ENCODE peak calls at places on chromosomes 12 and 14, in four cellular contexts. One of them, this sample, is unnamed.

GRCh38 chr12:93292731-93293566 is 84.8 kb upstream of the NUDT4 start:
- DNase-seq in activated T-helper 1 cell treated with anti-CD3 and anti-CD28 coated beads, Interleukin-2, amount 50 U/mL, for 16 hours: no peak
- DNase-seq in left ventricle myocardium inferior: no peak
- DNase-seq in EH: peak; percentile 22
- DNase-seq in this sample: no peak

GRCh38 chr14:64764641-64765520 is 60.7 kb downstream of the PLEKHG3 start:
- DNase-seq in activated T-helper 1 cell treated with anti-CD3 and anti-CD28 coated beads, Interleukin-2, amount 50 U/mL, for 16 hours: peak; percentile 40
- DNase-seq in left ventricle myocardium inferior: peak; percentile 69
- DNase-seq in EH: peak; percentile 80
- DNase-seq in this sample: peak; percentile 6

GRCh38 chr12:56877195-56878009 is 56.8 kb downstream of the SDR9C7 start:
- DNase-seq in activated T-helper 1 cell treated with anti-CD3 and anti-CD28 coated beads, Interleukin-2, amount 50 U/mL, for 16 hours: no peak
- DNase-seq in left ventricle myocardium inferior: no peak
- DNase-seq in EH: no peak
- DNase-seq in this sample: no peak

GRCh38 chr14:77000340-77001235 is 27.9 kb downstream of the IRF2BPL start:
- DNase-seq in activated T-helper 1 cell treated with anti-CD3 and anti-CD28 coated beads, Interleukin-2, amount 50 U/mL, for 16 hours: no peak
- DNase-seq in left ventricle myocardium inferior: peak; percentile 32
- DNase-seq in EH: peak; percentile 76
- DNase-seq in this sample: no peak

GRCh38 chr14:74488788-74489397 is 4.2 kb downstream of the NPC2 start:
- DNase-seq in activated T-helper 1 cell treated with anti-CD3 and anti-CD28 coated beads, Interleukin-2, amount 50 U/mL, for 16 hours: no peak
- DNase-seq in left ventricle myocardium inferior: no peak
- DNase-seq in EH: peak; percentile 69
- DNase-seq in this sample: no peak

GRCh38 chr14:21385170-21385904 is 1.5 kb upstream of the SUPT16H start:
- DNase-seq in activated T-helper 1 cell treated with anti-CD3 and anti-CD28 coated beads, Interleukin-2, amount 50 U/mL, for 16 hours: no peak
- DNase-seq in left ventricle myocardium inferior: no peak
- DNase-seq in EH: no peak
- DNase-seq in this sample: no peak

GRCh38 chr12:121296618-121297476 is at the start of gene CAMKK2:
- DNase-seq in activated T-helper 1 cell treated with anti-CD3 and anti-CD28 coated beads, Interleukin-2, amount 50 U/mL, for 16 hours: peak; percentile 69
- DNase-seq in left ventricle myocardium inferior: peak; percentile 89
- DNase-seq in EH: peak; percentile 85
- DNase-seq in this sample: peak; percentile 68

GRCh38 chr14:65263161-65263788 is 149.3 kb upstream of the FUT8 start:
- DNase-seq in activated T-helper 1 cell treated with anti-CD3 and anti-CD28 coated beads, Interleukin-2, amount 50 U/mL, for 16 hours: no peak
- DNase-seq in left ventricle myocardium inferior: no peak
- DNase-seq in EH: no peak
- DNase-seq in this sample: no peak

GRCh38 chr12:132477009-132477702 is 12.8 kb upstream of the FBRSL1 start:
- DNase-seq in activated T-helper 1 cell treated with anti-CD3 and anti-CD28 coated beads, Interleukin-2, amount 50 U/mL, for 16 hours: no peak
- DNase-seq in left ventricle myocardium inferior: no peak
- DNase-seq in EH: no peak
- DNase-seq in this sample: no peak

GRCh38 chr12:56082382-56082781 is 2.4 kb downstream of the ERBB3 start:
- DNase-seq in activated T-helper 1 cell treated with anti-CD3 and anti-CD28 coated beads, Interleukin-2, amount 50 U/mL, for 16 hours: no peak
- DNase-seq in left ventricle myocardium inferior: no peak
- DNase-seq in EH: no peak
- DNase-seq in this sample: no peak

GRCh38 chr12:99978152-99978551 is 6.6 kb downstream of the ANKS1B start:
- DNase-seq in activated T-helper 1 cell treated with anti-CD3 and anti-CD28 coated beads, Interleukin-2, amount 50 U/mL, for 16 hours: no peak
- DNase-seq in left ventricle myocardium inferior: no peak
- DNase-seq in EH: no peak
- DNase-seq in this sample: no peak

GRCh38 chr12:46214668-46215429 is 54.0 kb downstream of the SLC38A1 start:
- DNase-seq in activated T-helper 1 cell treated with anti-CD3 and anti-CD28 coated beads, Interleukin-2, amount 50 U/mL, for 16 hours: peak; percentile 55
- DNase-seq in left ventricle myocardium inferior: no peak
- DNase-seq in EH: peak; percentile 21
- DNase-seq in this sample: peak; percentile 54

GRCh38 chr12:27592548-27592947 is 68.5 kb downstream of the PPFIBP1 start:
- DNase-seq in activated T-helper 1 cell treated with anti-CD3 and anti-CD28 coated beads, Interleukin-2, amount 50 U/mL, for 16 hours: no peak
- DNase-seq in left ventricle myocardium inferior: peak; percentile 28
- DNase-seq in EH: peak; percentile 72
- DNase-seq in this sample: no peak

GRCh38 chr12:51192284-51192671 is 19.3 kb upstream of the TFCP2 start:
- DNase-seq in activated T-helper 1 cell treated with anti-CD3 and anti-CD28 coated beads, Interleukin-2, amount 50 U/mL, for 16 hours: no peak
- DNase-seq in left ventricle myocardium inferior: no peak
- DNase-seq in EH: no peak
- DNase-seq in this sample: no peak

GRCh38 chr14:49986344-49987014 is 93.6 kb downstream of the ARF6 start:
- DNase-seq in activated T-helper 1 cell treated with anti-CD3 and anti-CD28 coated beads, Interleukin-2, amount 50 U/mL, for 16 hours: no peak
- DNase-seq in left ventricle myocardium inferior: no peak
- DNase-seq in EH: peak; percentile 61
- DNase-seq in this sample: no peak

GRCh38 chr14:75372260-75372659 is 55.6 kb upstream of the JDP2 start:
- DNase-seq in activated T-helper 1 cell treated with anti-CD3 and anti-CD28 coated beads, Interleukin-2, amount 50 U/mL, for 16 hours: no peak
- DNase-seq in left ventricle myocardium inferior: no peak
- DNase-seq in EH: no peak
- DNase-seq in this sample: no peak

GRCh38 chr14:99573436-99574098 is 30.4 kb downstream of the CCDC85C start:
- DNase-seq in activated T-helper 1 cell treated with anti-CD3 and anti-CD28 coated beads, Interleukin-2, amount 50 U/mL, for 16 hours: no peak
- DNase-seq in left ventricle myocardium inferior: no peak
- DNase-seq in EH: no peak
- DNase-seq in this sample: no peak

GRCh38 chr12:59044791-59045190 is 124.5 kb upstream of the LRIG3 start:
- DNase-seq in activated T-helper 1 cell treated with anti-CD3 and anti-CD28 coated beads, Interleukin-2, amount 50 U/mL, for 16 hours: no peak
- DNase-seq in left ventricle myocardium inferior: no peak
- DNase-seq in EH: no peak
- DNase-seq in this sample: no peak

GRCh38 chr12:110073049-110073831 is 24.9 kb upstream of the C12orf76 start:
- DNase-seq in activated T-helper 1 cell treated with anti-CD3 and anti-CD28 coated beads, Interleukin-2, amount 50 U/mL, for 16 hours: no peak
- DNase-seq in left ventricle myocardium inferior: peak; percentile 21
- DNase-seq in EH: peak; percentile 35
- DNase-seq in this sample: no peak

GRCh38 chr14:23605931-23606585 is 27.5 kb upstream of the JPH4 start:
- DNase-seq in activated T-helper 1 cell treated with anti-CD3 and anti-CD28 coated beads, Interleukin-2, amount 50 U/mL, for 16 hours: no peak
- DNase-seq in left ventricle myocardium inferior: no peak
- DNase-seq in EH: peak; percentile 42
- DNase-seq in this sample: no peak

GRCh38 chr14:73467800-73468199 is 9.5 kb upstream of the NUMB start:
- DNase-seq in activated T-helper 1 cell treated with anti-CD3 and anti-CD28 coated beads, Interleukin-2, amount 50 U/mL, for 16 hours: no peak
- DNase-seq in left ventricle myocardium inferior: no peak
- DNase-seq in EH: no peak
- DNase-seq in this sample: no peak

GRCh38 chr12:27779837-27780611 is at the start of the genes KLHL42 and MANSC4:
- DNase-seq in activated T-helper 1 cell treated with anti-CD3 and anti-CD28 coated beads, Interleukin-2, amount 50 U/mL, for 16 hours: peak; percentile 40
- DNase-seq in left ventricle myocardium inferior: peak; percentile 76
- DNase-seq in EH: peak; percentile 83
- DNase-seq in this sample: no peak

GRCh38 chr14:24726480-24726879 is 92.5 kb upstream of the GZMB start:
- DNase-seq in activated T-helper 1 cell treated with anti-CD3 and anti-CD28 coated beads, Interleukin-2, amount 50 U/mL, for 16 hours: no peak
- DNase-seq in left ventricle myocardium inferior: no peak
- DNase-seq in EH: no peak
- DNase-seq in this sample: no peak

GRCh38 chr14:105581551-105582341 is 55.4 kb downstream of the TMEM121 start:
- DNase-seq in activated T-helper 1 cell treated with anti-CD3 and anti-CD28 coated beads, Interleukin-2, amount 50 U/mL, for 16 hours: no peak
- DNase-seq in left ventricle myocardium inferior: no peak
- DNase-seq in EH: no peak
- DNase-seq in this sample: no peak

GRCh38 chr12:12705833-12706520 is 10.0 kb upstream of the GPR19 start:
- DNase-seq in activated T-helper 1 cell treated with anti-CD3 and anti-CD28 coated beads, Interleukin-2, amount 50 U/mL, for 16 hours: peak; percentile 68
- DNase-seq in left ventricle myocardium inferior: no peak
- DNase-seq in EH: no peak
- DNase-seq in this sample: no peak

GRCh38 chr14:74619672-74620131 is 7.7 kb upstream of the LTBP2 start:
- DNase-seq in activated T-helper 1 cell treated with anti-CD3 and anti-CD28 coated beads, Interleukin-2, amount 50 U/mL, for 16 hours: no peak
- DNase-seq in left ventricle myocardium inferior: peak; percentile 83
- DNase-seq in EH: peak; percentile 100
- DNase-seq in this sample: no peak